ENCODE peak calls at places on chromosome 4, in nine cellular contexts. One of them, this sample, is unnamed.

GRCh38 chr4:65050786-65051185 is 619.5 kb downstream of the EPHA5 start:
- DNase-seq in sciatic nerve: no peak
- DNase-seq in GM06990: no peak
- DNase-seq in activated naive CD4-positive, alpha-beta T cell treated with anti-CD3 and anti-CD28 coated beads for 36 hours: no peak
- DNase-seq in T47D: no peak
- DNase-seq in GM23338: no peak
- DNase-seq in progenitor cell of endocrine pancreas: no peak
- DNase-seq in CD4-positive, alpha-beta T cell: no peak
- DNase-seq in T follicular helper cell: no peak
- DNase-seq in this sample: no peak

GRCh38 chr4:173332963-173333657 is 1.0 kb downstream of the HMGB2 start:
- DNase-seq in sciatic nerve: no peak
- DNase-seq in GM06990: peak; percentile 20
- DNase-seq in activated naive CD4-positive, alpha-beta T cell treated with anti-CD3 and anti-CD28 coated beads for 36 hours: peak; percentile 45
- DNase-seq in T47D: no peak
- DNase-seq in GM23338: no peak
- DNase-seq in progenitor cell of endocrine pancreas: no peak
- DNase-seq in CD4-positive, alpha-beta T cell: no peak
- DNase-seq in T follicular helper cell: peak; percentile 8
- DNase-seq in this sample: no peak

GRCh38 chr4:114378306-114378903 is 220.2 kb upstream of the UGT8 start:
- DNase-seq in sciatic nerve: no peak
- DNase-seq in GM06990: no peak
- DNase-seq in activated naive CD4-positive, alpha-beta T cell treated with anti-CD3 and anti-CD28 coated beads for 36 hours: no peak
- DNase-seq in T47D: no peak
- DNase-seq in GM23338: no peak
- DNase-seq in progenitor cell of endocrine pancreas: no peak
- DNase-seq in CD4-positive, alpha-beta T cell: no peak
- DNase-seq in T follicular helper cell: no peak
- DNase-seq in this sample: no peak

GRCh38 chr4:26947318-26947717 is 86.7 kb downstream of the STIM2 start:
- DNase-seq in sciatic nerve: no peak
- DNase-seq in GM06990: no peak
- DNase-seq in activated naive CD4-positive, alpha-beta T cell treated with anti-CD3 and anti-CD28 coated beads for 36 hours: no peak
- DNase-seq in T47D: no peak
- DNase-seq in GM23338: no peak
- DNase-seq in progenitor cell of endocrine pancreas: no peak
- DNase-seq in CD4-positive, alpha-beta T cell: no peak
- DNase-seq in T follicular helper cell: no peak
- DNase-seq in this sample: no peak

GRCh38 chr4:48914311-48914710 is 7.7 kb upstream of the OCIAD2 start:
- DNase-seq in sciatic nerve: no peak
- DNase-seq in GM06990: no peak
- DNase-seq in activated naive CD4-positive, alpha-beta T cell treated with anti-CD3 and anti-CD28 coated beads for 36 hours: no peak
- DNase-seq in T47D: no peak
- DNase-seq in GM23338: no peak
- DNase-seq in progenitor cell of endocrine pancreas: no peak
- DNase-seq in CD4-positive, alpha-beta T cell: no peak
- DNase-seq in T follicular helper cell: no peak
- DNase-seq in this sample: no peak

GRCh38 chr4:123896446-123897071 is 500.0 kb downstream of the SPRY1 start:
- DNase-seq in sciatic nerve: no peak
- DNase-seq in GM06990: no peak
- DNase-seq in activated naive CD4-positive, alpha-beta T cell treated with anti-CD3 and anti-CD28 coated beads for 36 hours: no peak
- DNase-seq in T47D: no peak
- DNase-seq in GM23338: no peak
- DNase-seq in progenitor cell of endocrine pancreas: no peak
- DNase-seq in CD4-positive, alpha-beta T cell: no peak
- DNase-seq in T follicular helper cell: no peak
- DNase-seq in this sample: no peak

GRCh38 chr4:166017804-166018203 is 144.8 kb downstream of the TLL1 start:
- DNase-seq in sciatic nerve: no peak
- DNase-seq in GM06990: no peak
- DNase-seq in activated naive CD4-positive, alpha-beta T cell treated with anti-CD3 and anti-CD28 coated beads for 36 hours: no peak
- DNase-seq in T47D: no peak
- DNase-seq in GM23338: no peak
- DNase-seq in progenitor cell of endocrine pancreas: no peak
- DNase-seq in CD4-positive, alpha-beta T cell: no peak
- DNase-seq in T follicular helper cell: no peak
- DNase-seq in this sample: no peak

GRCh38 chr4:10077101-10077491 is 39.5 kb downstream of the WDR1 start:
- DNase-seq in sciatic nerve: no peak
- DNase-seq in GM06990: no peak
- DNase-seq in activated naive CD4-positive, alpha-beta T cell treated with anti-CD3 and anti-CD28 coated beads for 36 hours: no peak
- DNase-seq in T47D: no peak
- DNase-seq in GM23338: no peak
- DNase-seq in progenitor cell of endocrine pancreas: no peak
- DNase-seq in CD4-positive, alpha-beta T cell: no peak
- DNase-seq in T follicular helper cell: no peak
- DNase-seq in this sample: no peak

GRCh38 chr4:88008624-88009235 is 1.3 kb downstream of the PKD2 start:
- DNase-seq in sciatic nerve: no peak
- DNase-seq in GM06990: no peak
- DNase-seq in activated naive CD4-positive, alpha-beta T cell treated with anti-CD3 and anti-CD28 coated beads for 36 hours: no peak
- DNase-seq in T47D: no peak
- DNase-seq in GM23338: no peak
- DNase-seq in progenitor cell of endocrine pancreas: no peak
- DNase-seq in CD4-positive, alpha-beta T cell: no peak
- DNase-seq in T follicular helper cell: no peak
- DNase-seq in this sample: no peak

This sample was measured in NCI-H1048.